ENCODE peak calls at places on chromosomes 13 and 19, in ten cellular contexts. Z is activated T-helper 2 cell treated with anti-CD3 and anti-CD28 coated beads, Interferon-gamma antibody, Interleukin-2, Interleukin-4, amounts not matched to agents 10 μg/mL and 5 μg/mL and 100 μg/mL, durations not matched to agents 14 hours and 24 hours and 36 hours; R is stimulated activated CD4-positive, alpha-beta T cell treated with anti-CD3 and anti-CD28 coated beads, Interleukin-1b, Interleukin-23, amount 100 ng/mL, for 4 hours; U is NCI-H1105; H is LNCaP clone FGC; K is upper lobe of right lung; C is GM23248; T is central memory CD4-positive, alpha-beta T cell; A is activated T-cell treated with anti-CD3 and anti-CD28 coated beads for 1 hour; I is posterior cingulate gyrus. M is an unnamed sample.

GRCh38 chr19:45442927-45443461 is 19.3 kb upstream of the ERCC1 start:
- DNase-seq in U (no peak), H (no peak), R (no peak), T (peak), I (no peak), A (no peak), C (peak), Z (no peak), K (peak), M (no peak)

GRCh38 chr19:48338253-48338755 is 13.0 kb downstream of the EMP3 start:
- DNase-seq in H (no peak), R (no peak), T (no peak), Z (no peak), A (no peak), I (peak), K (no peak), C (no peak), U (no peak), M (no peak)

GRCh38 chr13:22592515-22592914 is 588.3 kb upstream of the SGCG start:
- DNase-seq in A (no peak), T (no peak), K (no peak), H (no peak), U (no peak), C (peak), I (no peak), Z (no peak), R (no peak), M (no peak)

GRCh38 chr19:4100647-4101495 is 23.1 kb downstream of the MAP2K2 start:
- DNase-seq in U (no peak), I (no peak), H (no peak), T (no peak), K (no peak), C (no peak), Z (no peak), A (no peak), R (no peak), M (no peak)

GRCh38 chr19:1672038-1672768 is 19.8 kb upstream of the TCF3 start:
- DNase-seq in U (peak), R (peak), C (peak), H (no peak), A (peak), T (peak), Z (peak), I (no peak), K (peak), M (no peak)

GRCh38 chr13:30193279-30194234 is 113.8 kb downstream of the KATNAL1 start:
- DNase-seq in K (no peak), Z (no peak), I (no peak), C (no peak), A (no peak), R (no peak), T (no peak), U (no peak), H (no peak), M (no peak)

GRCh38 chr19:44304659-44305193 is at the start of gene ZNF235:
- DNase-seq in I (peak), Z (peak), U (peak), K (peak), R (peak), A (peak), H (peak), C (peak), T (peak), M (peak)

GRCh38 chr19:30419581-30420180 is 47.5 kb downstream of the ZNF536 start:
- DNase-seq in Z (no peak), C (peak), R (no peak), T (no peak), A (no peak), H (no peak), U (no peak), K (no peak), I (peak), M (no peak)

GRCh38 chr13:59178344-59178743 is 985.4 kb downstream of the DIAPH3 start:
- DNase-seq in I (no peak), A (no peak), Z (no peak), R (no peak), H (no peak), T (no peak), K (no peak), U (no peak), C (no peak), M (no peak)

GRCh38 chr19:507286-508203 is at the start of gene TPGS1:
- DNase-seq in U (peak), K (peak), R (peak), I (peak), Z (peak), C (peak), A (peak), H (no peak), T (no peak), M (peak)

GRCh38 chr13:99766641-99767045 is 204.9 kb downstream of the ZIC5 start:
- DNase-seq in Z (no peak), K (no peak), T (no peak), U (no peak), C (no peak), A (no peak), H (peak), R (no peak), I (no peak), M (no peak)

GRCh38 chr19:20385056-20385455 is 180.5 kb downstream of the ZNF737 start:
- DNase-seq in A (no peak), T (no peak), K (no peak), H (no peak), R (no peak), Z (no peak), C (no peak), U (no peak), I (no peak), M (no peak)

GRCh38 chr13:38686635-38687245 is at the start of gene FREM2:
- DNase-seq in H (no peak), A (no peak), R (no peak), C (peak), U (peak), Z (no peak), K (peak), T (no peak), I (peak), M (peak)

GRCh38 chr19:44657211-44657921 is 13.7 kb downstream of the PVR start:
- DNase-seq in I (peak), A (peak), H (no peak), R (peak), Z (peak), T (peak), K (peak), C (peak), U (peak), M (no peak)

GRCh38 chr19:19943848-19944582 is 43.3 kb downstream of the ZNF93 start:
- DNase-seq in H (no peak), Z (no peak), R (no peak), T (no peak), A (no peak), U (no peak), I (peak), C (no peak), K (no peak), M (no peak)

GRCh38 chr13:23658929-23659541 is 88.8 kb downstream of the TNFRSF19 start:
- DNase-seq in R (no peak), H (no peak), K (no peak), I (peak), U (no peak), C (no peak), Z (no peak), A (no peak), T (no peak), M (no peak)

GRCh38 chr13:43300817-43301216 is 277.4 kb downstream of the DNAJC15 start:
- DNase-seq in T (no peak), R (no peak), U (no peak), I (no peak), K (no peak), H (no peak), A (no peak), C (peak), Z (no peak), M (no peak)

GRCh38 chr19:13069415-13070369 is 33.0 kb downstream of the LYL1 start:
- DNase-seq in H (no peak), R (no peak), K (no peak), A (no peak), U (no peak), I (no peak), Z (no peak), T (no peak), C (no peak), M (no peak)

M was measured in NCI-H510A.